ENCODE peak calls at places on chromosomes 13 and 19, in four cellular contexts. J is psoas muscle; M is stimulated activated CD4-positive, alpha-beta T cell treated with anti-CD3 and anti-CD28 coated beads, Interleukin-1b, Interleukin-23, amount 100 ng/mL, for 24 hours; U is AG09319. W is an unnamed sample.

GRCh38 chr13:66805657-66806056 is 424.5 kb downstream of the PCDH9 start:
- DNase-seq in J (no peak), M (no peak), U (no peak), W (no peak)

GRCh38 chr13:113044431-113045114 is 61.0 kb upstream of the F7 start:
- DNase-seq in J (no peak), M (no peak), U (no peak), W (no peak)

GRCh38 chr13:44321961-44322360 is 51.7 kb upstream of the SERP2 start:
- DNase-seq in J (no peak), M (no peak), U (no peak), W (no peak)

GRCh38 chr13:47933688-47934011 is 67.4 kb downstream of the SUCLA2 start:
- DNase-seq in J (no peak), M (no peak), U (no peak), W (no peak)

GRCh38 chr19:8484331-8484894 is 18.0 kb downstream of the PRAM1 start:
- DNase-seq in J (peak), M (no peak), U (no peak), W (no peak)

GRCh38 chr19:13833330-13834265 is 38.4 kb downstream of the ZSWIM4 start:
- DNase-seq in J (peak), M (peak), U (no peak), W (no peak)

GRCh38 chr19:10624585-10624984 is 768 bp upstream of the SLC44A2 start:
- DNase-seq in J (no peak), M (no peak), U (no peak), W (no peak)

GRCh38 chr13:20000062-20000552 is 41.6 kb downstream of the ZMYM2 start:
- DNase-seq in J (no peak), M (no peak), U (no peak), W (no peak)

GRCh38 chr13:34942732-34943674 is 933 bp downstream of the NBEA start:
- DNase-seq in J (peak), M (no peak), U (no peak), W (no peak)

GRCh38 chr13:33281951-33282595 is 3.5 kb downstream of the STARD13 start:
- DNase-seq in J (no peak), M (no peak), U (no peak), W (peak)

GRCh38 chr13:113151745-113152707 is 6.4 kb upstream of the PROZ start:
- DNase-seq in J (peak), M (no peak), U (peak), W (no peak)

GRCh38 chr19:4841366-4841704 is 9.8 kb upstream of the TICAM1 start:
- DNase-seq in J (no peak), M (no peak), U (no peak), W (no peak)

GRCh38 chr19:47353307-47353712 is 4.2 kb downstream of the DHX34 start:
- DNase-seq in J (no peak), M (no peak), U (no peak), W (no peak)

GRCh38 chr19:28046932-28047331 is 1166.0 kb downstream of the UQCRFS1 start:
- DNase-seq in J (no peak), M (no peak), U (no peak), W (no peak)

GRCh38 chr13:112177459-112177858 is 110.5 kb downstream of the SOX1 start:
- DNase-seq in J (no peak), M (no peak), U (no peak), W (no peak)

W was measured in HS-5.